ENCODE peak calls at places on chromosomes 16 and 17, in eight cellular contexts. O, Y, X, C, E, R, W and V are unnamed samples. For H3K9me3, the result is how much of the 10 kb centered on the place peaks cover.

GRCh38 chr16:1119766-1120611 is 23.9 kb upstream of the C1QTNF8 start:
- DNase-seq in E (no peak), O (no peak), C (no peak), Y (no peak), W (no peak), X (no peak), R (no peak), V (no peak)

GRCh38 chr17:41131979-41132378 is 8.0 kb upstream of the KRTAP4-12 start:
- DNase-seq in E (no peak), C (no peak), O (no peak), X (peak), Y (no peak), R (no peak), W (no peak), V (no peak)

GRCh38 chr17:7283471-7284216 is 2.1 kb downstream of the SLC2A4 start:
- DNase-seq in C (no peak), O (no peak), E (no peak), R (no peak), Y (no peak), W (no peak), X (no peak), V (no peak)

GRCh38 chr16:33059206-33059605 is 134.8 kb upstream of the TP53TG3C start:
- DNase-seq in X (no peak), O (no peak), Y (no peak), W (no peak), C (no peak), E (no peak), R (no peak), V (peak)

GRCh38 chr16:69294051-69294450 is 17.1 kb upstream of the VPS4A start:
- DNase-seq in W (no peak), R (no peak), C (no peak), E (no peak), X (no peak), Y (no peak), O (no peak), V (no peak)

GRCh38 chr17:7856081-7856791 is 1.1 kb downstream of the NAA38 start:
- DNase-seq in C (no peak), E (no peak), R (peak), Y (peak), X (no peak), W (no peak), O (no peak), V (no peak)

GRCh38 chr16:47904691-47905090 is 251.1 kb downstream of the ABCC12 start:
- DNase-seq in E (no peak), Y (no peak), C (no peak), W (no peak), R (no peak), X (no peak), O (no peak), V (no peak)

GRCh38 chr16:89410322-89410721 is 80.0 kb downstream of the ANKRD11 start:
- DNase-seq in W (no peak), X (no peak), Y (no peak), R (no peak), C (no peak), E (no peak), O (no peak), V (no peak)

GRCh38 chr16:23728112-23728477 is 15.1 kb upstream of the ERN2 start:
- DNase-seq in Y (no peak), E (no peak), O (no peak), X (no peak), C (no peak), W (no peak), R (no peak), V (no peak)

DNA sequence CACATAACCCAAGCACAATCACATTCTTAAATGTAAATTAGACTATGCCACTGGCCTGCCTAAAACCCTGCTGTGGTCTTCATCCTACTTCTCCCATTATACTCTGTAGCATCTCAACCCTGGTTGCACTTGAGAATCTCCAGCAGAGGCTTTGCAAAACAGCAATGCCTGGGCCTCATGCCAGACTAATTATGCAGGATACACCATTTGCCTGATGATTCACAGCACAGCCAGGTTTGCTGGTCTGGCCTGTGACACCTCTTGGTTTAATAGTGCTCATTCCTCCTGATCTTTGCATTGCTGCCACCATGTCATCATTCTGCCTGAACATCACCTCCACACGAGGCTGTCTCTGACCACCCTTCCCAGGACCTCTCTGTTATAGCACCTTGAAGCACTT is 491.9 kb upstream of the TOM1L1 start:
- DNase-seq in E (no peak), O (no peak), R (no peak), W (no peak), Y (no peak), X (no peak), C (no peak), V (no peak)
- H3K9me3 ChIP-seq in E (under half), O (under half), R (under half), W (under half), Y (under half), X (under half), C (under half), V (under half)

DNA sequence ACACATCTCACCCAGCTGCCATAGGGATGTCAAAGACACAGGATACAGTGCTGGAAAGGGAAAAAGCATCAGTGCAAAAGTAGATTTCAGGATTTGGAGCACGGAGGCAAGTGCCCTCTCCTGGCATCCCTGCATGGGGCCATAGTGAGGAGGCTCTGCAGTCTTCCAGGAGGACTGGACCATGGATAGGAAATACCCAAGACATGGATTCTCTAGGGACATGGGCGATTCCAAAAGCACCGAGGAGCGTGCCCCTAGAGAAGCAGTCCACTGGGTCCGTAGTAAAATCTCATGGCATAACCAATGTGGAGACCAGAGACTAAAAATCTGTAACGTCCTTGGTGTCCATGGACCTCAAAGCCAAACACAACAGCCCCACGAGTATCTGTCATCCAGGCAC is 818.2 kb downstream of the KCNJ18 start:
- DNase-seq in W (no peak), Y (no peak), O (no peak), C (no peak), X (no peak), R (no peak), E (no peak), V (no peak)
- H3K9me3 ChIP-seq in W (under half), Y (under half), O (half or more), C (under half), X (under half), R (under half), E (under half), V (under half)

DNA sequence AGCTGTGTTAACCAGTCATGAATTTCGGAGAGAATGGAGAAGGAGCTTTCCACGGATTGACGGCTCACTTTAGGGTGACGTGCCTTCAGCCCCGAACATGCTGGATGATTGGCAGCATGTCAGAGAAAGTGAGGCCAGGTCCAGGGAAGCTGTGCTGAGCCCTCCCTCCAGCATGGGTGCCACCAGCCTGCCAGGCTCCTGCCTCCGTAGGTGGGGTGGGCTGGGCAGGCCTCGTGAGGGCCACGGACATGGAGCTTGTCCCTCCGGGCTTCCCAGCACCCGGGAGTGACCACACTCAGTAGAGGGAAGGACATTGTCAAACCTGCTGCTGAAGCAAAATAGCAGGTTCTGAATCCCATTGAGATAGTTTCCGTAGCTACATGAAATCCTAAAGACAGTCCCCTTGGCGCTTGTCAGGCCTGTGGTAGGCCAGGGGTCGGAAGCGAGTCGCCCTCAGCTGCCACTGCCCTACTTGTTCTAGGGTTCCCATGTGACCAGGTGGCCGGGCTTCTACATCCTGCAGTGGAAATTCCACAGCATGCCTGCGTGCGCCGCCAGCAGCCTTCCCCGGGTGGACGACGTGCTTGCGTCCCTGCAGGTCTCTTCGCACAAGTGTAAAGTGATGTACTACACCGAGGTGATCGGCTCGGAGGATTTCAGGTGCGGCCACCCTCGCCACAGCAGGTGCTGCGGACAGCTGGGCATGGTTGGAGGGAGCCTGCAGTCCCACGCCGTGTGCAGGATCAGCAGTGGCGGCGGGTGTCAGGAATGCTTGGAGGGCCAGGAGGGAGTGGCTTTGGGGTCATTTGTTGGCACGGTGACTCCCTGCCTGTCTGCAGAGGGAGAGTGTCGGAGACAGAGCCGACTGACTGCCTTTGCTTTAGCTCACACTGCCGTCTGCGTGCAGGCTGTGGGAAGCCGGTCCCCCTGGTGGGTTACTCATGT is 72.3 kb downstream of the SEC14L1 start:
- DNase-seq in R (no peak), O (no peak), W (no peak), C (no peak), Y (no peak), X (no peak), E (no peak), V (no peak)
- H3K9me3 ChIP-seq in R (under half), O (under half), W (under half), C (under half), Y (under half), X (under half), E (under half), V (under half)

DNA sequence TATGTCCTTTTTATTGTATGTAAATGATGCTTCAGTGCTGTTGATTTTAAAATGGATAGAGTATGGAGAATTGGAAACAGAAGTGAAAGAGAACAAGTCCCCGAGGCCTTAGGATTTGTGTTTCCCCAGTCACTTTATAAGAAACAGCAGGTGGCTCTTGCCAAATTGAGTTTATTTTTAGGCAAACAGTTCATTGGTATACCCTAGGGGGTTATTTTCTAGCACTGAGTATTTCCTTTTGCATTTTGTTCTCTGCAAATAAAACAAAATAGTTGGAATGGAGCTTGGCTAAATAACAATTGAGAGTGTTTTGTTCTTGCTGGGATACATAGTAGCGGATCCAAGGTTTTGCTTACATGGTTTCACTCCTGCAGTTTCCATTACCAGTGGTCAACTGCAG is 591.1 kb upstream of the C16orf82 start:
- DNase-seq in R (no peak), X (no peak), C (no peak), Y (no peak), O (no peak), E (no peak), W (no peak), V (no peak)
- H3K9me3 ChIP-seq in R (under half), X (under half), C (under half), Y (under half), O (under half), E (under half), W (under half), V (under half)